ENCODE peak calls at places on chromosomes 7 and 10, in nine cellular contexts. Z is suprapubic skin, M is HFF-Myc, B is AG04450, A is mesothelial cell of epicardium, Q is neural crest cell, L is AG09309, R is bronchial epithelial cell, T is endothelial cell. I is an unnamed sample.

GRCh38 chr7:1659696-1660095 is 10.4 kb upstream of the ELFN1 start:
- DNase-seq in Z (no peak), M (peak), B (no peak), A (no peak), Q (no peak), L (peak), R (peak), T (no peak), I (no peak)

GRCh38 chr10:129495697-129496096 is 28.7 kb downstream of the MGMT start:
- DNase-seq in Z (no peak), M (no peak), B (no peak), A (no peak), Q (no peak), L (no peak), R (no peak), T (no peak), I (no peak)

GRCh38 chr7:38398725-38399321 is 125.4 kb upstream of the TARP start:
- DNase-seq in Z (no peak), M (peak), B (peak), A (peak), Q (peak), L (no peak), R (peak), T (peak), I (peak)

GRCh38 chr7:25429731-25430130 is 201.4 kb upstream of the NPVF start:
- DNase-seq in Z (no peak), M (no peak), B (no peak), A (no peak), Q (no peak), L (no peak), R (no peak), T (no peak), I (no peak)

GRCh38 chr7:150854066-150855000 is 2.0 kb downstream of the AOC1 start:
- DNase-seq in Z (no peak), M (no peak), B (no peak), A (peak), Q (no peak), L (no peak), R (no peak), T (no peak), I (no peak)

GRCh38 chr10:117699436-117700075 is 157.0 kb downstream of the EMX2 start:
- DNase-seq in Z (no peak), M (no peak), B (no peak), A (no peak), Q (no peak), L (no peak), R (no peak), T (no peak), I (no peak)

GRCh38 chr7:25553580-25554274 is 325.4 kb upstream of the NPVF start:
- DNase-seq in Z (no peak), M (no peak), B (no peak), A (no peak), Q (no peak), L (no peak), R (no peak), T (no peak), I (no peak)

GRCh38 chr10:27998178-27998953 is 513 bp downstream of the ODAD2 start:
- DNase-seq in Z (no peak), M (no peak), B (no peak), A (peak), Q (peak), L (no peak), R (no peak), T (peak), I (peak)

GRCh38 chr10:94218496-94219183 is 144.1 kb downstream of the NOC3L start:
- DNase-seq in Z (no peak), M (no peak), B (no peak), A (no peak), Q (no peak), L (no peak), R (no peak), T (no peak), I (no peak)

GRCh38 chr7:22718200-22718711 is 8.7 kb upstream of the IL6 start:
- DNase-seq in Z (no peak), M (no peak), B (peak), A (no peak), Q (no peak), L (peak), R (peak), T (no peak), I (no peak)

GRCh38 chr10:71736570-71737355 is 17.2 kb upstream of the C10orf105 start:
- DNase-seq in Z (no peak), M (no peak), B (no peak), A (no peak), Q (no peak), L (no peak), R (peak), T (no peak), I (no peak)

GRCh38 chr10:103548581-103549348 is 55.3 kb downstream of the NEURL1 start:
- DNase-seq in Z (peak), M (no peak), B (no peak), A (no peak), Q (no peak), L (no peak), R (no peak), T (no peak), I (no peak)

GRCh38 chr10:36126076-36126475 is 484.0 kb upstream of the FZD8 start:
- DNase-seq in Z (no peak), M (no peak), B (no peak), A (no peak), Q (no peak), L (no peak), R (peak), T (no peak), I (no peak)

GRCh38 chr10:7484456-7485266 is 73.8 kb upstream of the SFMBT2 start:
- DNase-seq in Z (no peak), M (no peak), B (no peak), A (no peak), Q (no peak), L (no peak), R (no peak), T (no peak), I (no peak)

GRCh38 chr10:83991986-83992753 is 147.1 kb upstream of the GHITM start:
- DNase-seq in Z (no peak), M (no peak), B (no peak), A (no peak), Q (peak), L (no peak), R (peak), T (peak), I (peak)

GRCh38 chr7:111083423-111083822 is 7.5 kb upstream of the LRRN3 start:
- DNase-seq in Z (no peak), M (peak), B (peak), A (no peak), Q (no peak), L (peak), R (no peak), T (no peak), I (peak)

GRCh38 chr7:40879941-40880558 is 745.2 kb downstream of the SUGCT start:
- DNase-seq in Z (no peak), M (no peak), B (no peak), A (no peak), Q (no peak), L (peak), R (no peak), T (no peak), I (no peak)

GRCh38 chr10:5014936-5015335 is 11.3 kb upstream of the AKR1C2 start:
- DNase-seq in Z (no peak), M (no peak), B (no peak), A (no peak), Q (no peak), L (no peak), R (peak), T (no peak), I (no peak)

GRCh38 chr7:70944516-70944915 is 187.4 kb upstream of the GALNT17 start:
- DNase-seq in Z (no peak), M (no peak), B (no peak), A (peak), Q (no peak), L (no peak), R (no peak), T (no peak), I (no peak)

GRCh38 chr7:29987083-29987482 is 2.5 kb downstream of the SCRN1 start:
- DNase-seq in Z (no peak), M (no peak), B (no peak), A (no peak), Q (no peak), L (no peak), R (peak), T (no peak), I (peak)

GRCh38 chr7:149053386-149053785 is 25.1 kb upstream of the PDIA4 start:
- DNase-seq in Z (no peak), M (no peak), B (no peak), A (no peak), Q (no peak), L (no peak), R (no peak), T (no peak), I (no peak)

GRCh38 chr7:767941-768729 is 41.1 kb upstream of the PRKAR1B start:
- DNase-seq in Z (no peak), M (no peak), B (no peak), A (no peak), Q (no peak), L (peak), R (no peak), T (no peak), I (no peak)

GRCh38 chr7:22250390-22250789 is 106.6 kb downstream of the RAPGEF5 start:
- DNase-seq in Z (no peak), M (no peak), B (no peak), A (no peak), Q (no peak), L (no peak), R (no peak), T (no peak), I (no peak)

GRCh38 chr7:101857358-101857794 is 40.0 kb downstream of the CUX1 start:
- DNase-seq in Z (no peak), M (no peak), B (no peak), A (no peak), Q (no peak), L (no peak), R (no peak), T (no peak), I (peak)

GRCh38 chr7:26489404-26489803 is 197.7 kb downstream of the SNX10 start:
- DNase-seq in Z (no peak), M (no peak), B (no peak), A (no peak), Q (no peak), L (no peak), R (no peak), T (no peak), I (no peak)

GRCh38 chr7:73715648-73716317 is 3.7 kb downstream of the STX1A start:
- DNase-seq in Z (no peak), M (peak), B (peak), A (peak), Q (no peak), L (peak), R (peak), T (no peak), I (no peak)

GRCh38 chr7:120033114-120033513 is 239.9 kb upstream of the KCND2 start:
- DNase-seq in Z (no peak), M (no peak), B (no peak), A (no peak), Q (no peak), L (no peak), R (no peak), T (no peak), I (no peak)

GRCh38 chr7:114081606-114082425 is 163.0 kb upstream of the PPP1R3A start:
- DNase-seq in Z (no peak), M (peak), B (peak), A (no peak), Q (peak), L (peak), R (peak), T (peak), I (peak)

GRCh38 chr10:20839141-20839540 is 58.0 kb downstream of the NEBL start:
- DNase-seq in Z (no peak), M (no peak), B (no peak), A (no peak), Q (no peak), L (no peak), R (peak), T (no peak), I (no peak)

GRCh38 chr7:36784991-36785940 is 61.0 kb upstream of the AOAH start:
- DNase-seq in Z (peak), M (no peak), B (no peak), A (no peak), Q (no peak), L (no peak), R (peak), T (no peak), I (peak)

GRCh38 chr10:104450954-104451353 is 97.3 kb downstream of the CFAP58 start:
- DNase-seq in Z (no peak), M (no peak), B (no peak), A (no peak), Q (no peak), L (peak), R (no peak), T (no peak), I (no peak)

GRCh38 chr10:100972115-100972903 is 3.0 kb downstream of the SEMA4G start:
- DNase-seq in Z (peak), M (no peak), B (no peak), A (peak), Q (no peak), L (no peak), R (no peak), T (no peak), I (no peak)

GRCh38 chr10:129579228-129579627 is 112.2 kb downstream of the MGMT start:
- DNase-seq in Z (no peak), M (no peak), B (no peak), A (no peak), Q (no peak), L (no peak), R (no peak), T (no peak), I (no peak)

GRCh38 chr10:120941468-120941867 is 90.3 kb downstream of the WDR11 start:
- DNase-seq in Z (no peak), M (no peak), B (no peak), A (no peak), Q (no peak), L (no peak), R (peak), T (no peak), I (no peak)

GRCh38 chr10:68938117-68938516 is 17.9 kb upstream of the DDX21 start:
- DNase-seq in Z (no peak), M (no peak), B (no peak), A (no peak), Q (no peak), L (no peak), R (no peak), T (no peak), I (no peak)

GRCh38 chr10:11448190-11448544 is 163.3 kb downstream of the USP6NL start:
- DNase-seq in Z (no peak), M (no peak), B (no peak), A (peak), Q (no peak), L (no peak), R (no peak), T (no peak), I (peak)

GRCh38 chr7:122383934-122384333 is 79.4 kb upstream of the FEZF1 start:
- DNase-seq in Z (no peak), M (no peak), B (no peak), A (no peak), Q (no peak), L (no peak), R (peak), T (no peak), I (no peak)
- TF ChIP-seq CTCF in Z (no peak), M (no peak), B (no peak), A (no peak), Q (no peak), L (no peak), R (no peak), T (no peak), I (no peak)

DNA sequence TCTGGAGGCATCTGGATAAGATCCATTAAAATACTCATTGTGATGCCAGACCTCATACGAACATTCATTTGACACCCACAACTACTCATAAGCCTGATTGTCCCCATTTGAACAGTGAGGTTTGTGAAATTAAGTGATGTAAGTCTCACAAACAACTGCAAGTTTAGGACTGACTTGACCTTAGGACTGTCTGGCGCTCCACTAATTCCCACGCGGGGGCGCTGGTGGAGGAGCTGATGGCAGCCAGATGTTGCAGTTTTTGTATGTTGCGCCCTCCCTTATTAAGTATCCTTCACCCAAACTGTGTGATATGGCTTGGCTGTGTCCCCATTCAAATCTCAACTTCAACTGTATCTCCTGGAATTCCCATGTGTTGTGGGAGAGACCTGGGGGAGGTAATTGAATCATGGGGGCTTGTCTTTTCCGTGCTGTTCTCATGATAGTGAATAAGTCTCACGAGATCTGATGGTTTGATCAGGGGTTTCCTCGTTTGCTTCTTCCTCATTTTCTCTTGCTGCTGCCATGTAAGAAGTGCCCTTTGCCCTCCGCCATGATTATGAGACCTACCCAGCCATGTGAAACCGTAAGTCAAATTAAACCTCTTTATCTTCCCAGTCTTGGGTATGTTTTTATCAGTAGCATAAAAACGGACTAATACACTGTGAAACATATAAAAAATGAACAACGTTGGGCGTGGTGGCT is 20.3 kb upstream of the TIAL1 start:
- DNase-seq in Z (no peak), M (peak), B (no peak), A (no peak), Q (peak), L (no peak), R (no peak), T (peak), I (no peak)
- TF ChIP-seq CTCF in Z (no peak), M (peak), B (peak), A (no peak), Q (peak), L (peak), R (peak), T (no peak), I (no peak)

GRCh38 chr7:31883761-31884164 is 186.4 kb downstream of the PDE1C start:
- DNase-seq in Z (no peak), M (peak), B (no peak), A (no peak), Q (no peak), L (peak), R (peak), T (no peak), I (peak)

GRCh38 chr7:31887006-31887405 is 183.2 kb downstream of the PDE1C start:
- DNase-seq in Z (no peak), M (no peak), B (no peak), A (no peak), Q (no peak), L (no peak), R (no peak), T (no peak), I (no peak)

GRCh38 chr7:31885160-31885559 is 185.0 kb downstream of the PDE1C start:
- DNase-seq in Z (no peak), M (no peak), B (no peak), A (no peak), Q (no peak), L (no peak), R (no peak), T (no peak), I (no peak)

GRCh38 chr7:31878875-31879274 is 191.3 kb downstream of the PDE1C start:
- DNase-seq in Z (no peak), M (no peak), B (no peak), A (no peak), Q (no peak), L (no peak), R (no peak), T (no peak), I (no peak)

GRCh38 chr7:31882187-31882586 is 188.0 kb downstream of the PDE1C start:
- DNase-seq in Z (no peak), M (no peak), B (no peak), A (no peak), Q (no peak), L (no peak), R (no peak), T (no peak), I (no peak)
- TF ChIP-seq CTCF in Z (no peak), M (no peak), B (no peak), A (no peak), Q (no peak), L (no peak), R (no peak), T (no peak), I (no peak)

GRCh38 chr10:115432188-115432819 is 339.1 kb downstream of the ATRNL1 start:
- DNase-seq in Z (no peak), M (peak), B (no peak), A (no peak), Q (no peak), L (no peak), R (peak), T (no peak), I (no peak)
- TF ChIP-seq CTCF in Z (no peak), M (peak), B (peak), A (no peak), Q (peak), L (no peak), R (no peak), T (no peak), I (no peak)

DNA sequence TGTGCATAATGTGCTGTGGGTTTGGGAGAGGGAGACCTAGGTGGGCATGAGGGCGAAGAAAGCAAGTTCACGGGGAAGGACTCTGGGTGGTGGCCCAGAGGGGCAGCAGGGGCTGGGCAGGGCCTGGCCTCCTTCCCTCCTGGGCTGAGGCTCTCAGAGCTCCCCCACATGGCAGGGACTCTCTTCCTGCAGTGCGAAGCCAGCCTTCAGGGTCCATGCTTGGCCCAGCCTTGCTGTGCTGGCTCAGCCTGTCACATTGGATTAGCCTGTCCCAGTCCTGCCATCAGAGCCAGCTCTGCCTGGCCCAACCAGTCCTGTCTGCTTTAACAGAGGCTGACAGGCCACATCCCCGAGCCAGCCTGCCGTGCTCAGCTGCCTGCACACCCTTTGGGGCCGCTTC is 20.4 kb upstream of the ZNF488 start:
- DNase-seq in Z (no peak), M (no peak), B (no peak), A (no peak), Q (no peak), L (no peak), R (no peak), T (no peak), I (no peak)
- TF ChIP-seq CTCF in Z (no peak), M (no peak), B (no peak), A (no peak), Q (no peak), L (no peak), R (no peak), T (no peak), I (no peak)